ENCODE peak calls at places on chromosomes 13 and 19, in seven cellular contexts. One of them, this sample, is unnamed.

GRCh38 chr13:32262165-32262564 is 53.0 kb downstream of the ZAR1L start:
- DNase-seq in psoas muscle: no peak
- DNase-seq in tibial nerve: no peak
- DNase-seq in endothelial cell of umbilical vein: no peak
- DNase-seq in PC-9: no peak
- DNase-seq in kidney glomerular epithelial cell: no peak
- DNase-seq in thyroid gland: no peak
- DNase-seq in this sample: no peak

GRCh38 chr13:24443366-24443765 is 69.2 kb downstream of the PARP4 start:
- DNase-seq in psoas muscle: no peak
- DNase-seq in tibial nerve: no peak
- DNase-seq in endothelial cell of umbilical vein: no peak
- DNase-seq in PC-9: no peak
- DNase-seq in kidney glomerular epithelial cell: no peak
- DNase-seq in thyroid gland: no peak
- DNase-seq in this sample: no peak

GRCh38 chr19:38004505-38005223 is 97.7 kb downstream of the SIPA1L3 start:
- DNase-seq in psoas muscle: peak
- DNase-seq in tibial nerve: peak
- DNase-seq in endothelial cell of umbilical vein: peak
- DNase-seq in PC-9: no peak
- DNase-seq in kidney glomerular epithelial cell: peak
- DNase-seq in thyroid gland: peak
- DNase-seq in this sample: peak

GRCh38 chr19:23116802-23117571 is at the start of gene ZNF730:
- DNase-seq in psoas muscle: peak
- DNase-seq in tibial nerve: peak
- DNase-seq in endothelial cell of umbilical vein: peak
- DNase-seq in PC-9: no peak
- DNase-seq in kidney glomerular epithelial cell: peak
- DNase-seq in thyroid gland: peak
- DNase-seq in this sample: no peak

GRCh38 chr13:69947577-69947976 is 160.0 kb upstream of the ATXN8OS start:
- DNase-seq in psoas muscle: no peak
- DNase-seq in tibial nerve: no peak
- DNase-seq in endothelial cell of umbilical vein: no peak
- DNase-seq in PC-9: no peak
- DNase-seq in kidney glomerular epithelial cell: peak
- DNase-seq in thyroid gland: no peak
- DNase-seq in this sample: no peak

GRCh38 chr19:16273005-16273404 is 51.6 kb upstream of the KLF2 start:
- DNase-seq in psoas muscle: no peak
- DNase-seq in tibial nerve: no peak
- DNase-seq in endothelial cell of umbilical vein: no peak
- DNase-seq in PC-9: no peak
- DNase-seq in kidney glomerular epithelial cell: no peak
- DNase-seq in thyroid gland: no peak
- DNase-seq in this sample: no peak

GRCh38 chr13:79631260-79631659 is 150.3 kb downstream of the NDFIP2 start:
- DNase-seq in psoas muscle: no peak
- DNase-seq in tibial nerve: no peak
- DNase-seq in endothelial cell of umbilical vein: peak
- DNase-seq in PC-9: peak
- DNase-seq in kidney glomerular epithelial cell: peak
- DNase-seq in thyroid gland: peak
- DNase-seq in this sample: peak

GRCh38 chr19:45179063-45179847 is 671 bp downstream of the BLOC1S3 start:
- DNase-seq in psoas muscle: peak
- DNase-seq in tibial nerve: no peak
- DNase-seq in endothelial cell of umbilical vein: no peak
- DNase-seq in PC-9: peak
- DNase-seq in kidney glomerular epithelial cell: no peak
- DNase-seq in thyroid gland: peak
- DNase-seq in this sample: no peak

GRCh38 chr13:24124789-24125476 is 35.6 kb upstream of the SPATA13 start:
- DNase-seq in psoas muscle: no peak
- DNase-seq in tibial nerve: no peak
- DNase-seq in endothelial cell of umbilical vein: peak
- DNase-seq in PC-9: no peak
- DNase-seq in kidney glomerular epithelial cell: no peak
- DNase-seq in thyroid gland: no peak
- DNase-seq in this sample: no peak

GRCh38 chr19:35318679-35319448 is 10.1 kb upstream of the CD22 start:
- DNase-seq in psoas muscle: peak
- DNase-seq in tibial nerve: no peak
- DNase-seq in endothelial cell of umbilical vein: peak
- DNase-seq in PC-9: peak
- DNase-seq in kidney glomerular epithelial cell: peak
- DNase-seq in thyroid gland: peak
- DNase-seq in this sample: peak

GRCh38 chr19:32877977-32878745 is 8.6 kb upstream of the SLC7A9 start:
- DNase-seq in psoas muscle: peak
- DNase-seq in tibial nerve: no peak
- DNase-seq in endothelial cell of umbilical vein: no peak
- DNase-seq in PC-9: no peak
- DNase-seq in kidney glomerular epithelial cell: no peak
- DNase-seq in thyroid gland: no peak
- DNase-seq in this sample: peak

GRCh38 chr13:20291675-20292074 is 59.6 kb upstream of the GJB6 start:
- DNase-seq in psoas muscle: no peak
- DNase-seq in tibial nerve: no peak
- DNase-seq in endothelial cell of umbilical vein: no peak
- DNase-seq in PC-9: no peak
- DNase-seq in kidney glomerular epithelial cell: no peak
- DNase-seq in thyroid gland: no peak
- DNase-seq in this sample: no peak

GRCh38 chr19:6536138-6536671 is 5.4 kb downstream of the TNFSF9 start:
- DNase-seq in psoas muscle: peak
- DNase-seq in tibial nerve: no peak
- DNase-seq in endothelial cell of umbilical vein: peak
- DNase-seq in PC-9: peak
- DNase-seq in kidney glomerular epithelial cell: no peak
- DNase-seq in thyroid gland: peak
- DNase-seq in this sample: no peak

GRCh38 chr19:29263305-29264080 is 50.5 kb upstream of the UQCRFS1 start:
- DNase-seq in psoas muscle: peak
- DNase-seq in tibial nerve: peak
- DNase-seq in endothelial cell of umbilical vein: no peak
- DNase-seq in PC-9: no peak
- DNase-seq in kidney glomerular epithelial cell: peak
- DNase-seq in thyroid gland: peak
- DNase-seq in this sample: no peak

GRCh38 chr19:8505680-8506401 is 3.4 kb upstream of the PRAM1 start:
- DNase-seq in psoas muscle: peak
- DNase-seq in tibial nerve: peak
- DNase-seq in endothelial cell of umbilical vein: peak
- DNase-seq in PC-9: no peak
- DNase-seq in kidney glomerular epithelial cell: peak
- DNase-seq in thyroid gland: peak
- DNase-seq in this sample: peak

GRCh38 chr13:59398127-59398526 is 765.6 kb downstream of the DIAPH3 start:
- DNase-seq in psoas muscle: no peak
- DNase-seq in tibial nerve: no peak
- DNase-seq in endothelial cell of umbilical vein: peak
- DNase-seq in PC-9: no peak
- DNase-seq in kidney glomerular epithelial cell: no peak
- DNase-seq in thyroid gland: no peak
- DNase-seq in this sample: no peak

GRCh38 chr13:59950201-59950730 is 213.5 kb downstream of the DIAPH3 start:
- DNase-seq in psoas muscle: no peak
- DNase-seq in tibial nerve: no peak
- DNase-seq in endothelial cell of umbilical vein: no peak
- DNase-seq in PC-9: no peak
- DNase-seq in kidney glomerular epithelial cell: peak
- DNase-seq in thyroid gland: no peak
- DNase-seq in this sample: no peak

GRCh38 chr19:2607712-2608601 is 94.5 kb downstream of the GNG7 start:
- DNase-seq in psoas muscle: no peak
- DNase-seq in tibial nerve: no peak
- DNase-seq in endothelial cell of umbilical vein: no peak
- DNase-seq in PC-9: no peak
- DNase-seq in kidney glomerular epithelial cell: no peak
- DNase-seq in thyroid gland: peak
- DNase-seq in this sample: no peak

GRCh38 chr13:99357920-99358319 is 50.7 kb upstream of the GPR183 start:
- DNase-seq in psoas muscle: no peak
- DNase-seq in tibial nerve: no peak
- DNase-seq in endothelial cell of umbilical vein: peak
- DNase-seq in PC-9: no peak
- DNase-seq in kidney glomerular epithelial cell: no peak
- DNase-seq in thyroid gland: no peak
- DNase-seq in this sample: no peak

GRCh38 chr19:43423779-43424178 is 9.1 kb downstream of the TEX101 start:
- DNase-seq in psoas muscle: no peak
- DNase-seq in tibial nerve: no peak
- DNase-seq in endothelial cell of umbilical vein: no peak
- DNase-seq in PC-9: no peak
- DNase-seq in kidney glomerular epithelial cell: no peak
- DNase-seq in thyroid gland: no peak
- DNase-seq in this sample: peak

GRCh38 chr13:109941221-109941620 is 154.8 kb upstream of the IRS2 start:
- DNase-seq in psoas muscle: no peak
- DNase-seq in tibial nerve: no peak
- DNase-seq in endothelial cell of umbilical vein: no peak
- DNase-seq in PC-9: no peak
- DNase-seq in kidney glomerular epithelial cell: no peak
- DNase-seq in thyroid gland: no peak
- DNase-seq in this sample: no peak

GRCh38 chr19:10230904-10231623 is at the start of gene S1PR2:
- DNase-seq in psoas muscle: peak
- DNase-seq in tibial nerve: peak
- DNase-seq in endothelial cell of umbilical vein: peak
- DNase-seq in PC-9: peak
- DNase-seq in kidney glomerular epithelial cell: peak
- DNase-seq in thyroid gland: peak
- DNase-seq in this sample: peak

This sample was measured in breast epithelium.